ENCODE peak calls at places on chromosome 15, in six cellular contexts. One of them, this sample, is unnamed. For H3K27me3, the result is how much of the 10 kb centered on the place peaks cover.

GRCh38 chr15:45645026-45645980 is 10.5 kb downstream of the SQOR start:
- DNase-seq in SK-N-SH: no peak
- DNase-seq in GM23338: no peak
- DNase-seq in HepG2: no peak
- DNase-seq in GM12878: no peak
- DNase-seq in HL-60: peak
- DNase-seq in this sample: no peak

GRCh38 chr15:20644026-20644425 is 102.4 kb upstream of the GOLGA6L6 start:
- DNase-seq in GM23338: no peak
- DNase-seq in GM12878: no peak
- DNase-seq in HepG2: no peak
- DNase-seq in HL-60: no peak
- DNase-seq in SK-N-SH: no peak
- DNase-seq in this sample: no peak

GRCh38 chr15:72368895-72369294 is 6.9 kb downstream of the HEXA start:
- DNase-seq in HepG2: no peak
- DNase-seq in SK-N-SH: no peak
- DNase-seq in GM12878: no peak
- DNase-seq in GM23338: no peak
- DNase-seq in HL-60: peak
- DNase-seq in this sample: no peak

GRCh38 chr15:84400017-84400740 is 164.6 kb downstream of the GOLGA6L4 start:
- DNase-seq in SK-N-SH: no peak
- DNase-seq in HL-60: no peak
- DNase-seq in GM12878: no peak
- DNase-seq in GM23338: no peak
- DNase-seq in HepG2: no peak
- DNase-seq in this sample: no peak

GRCh38 chr15:81419304-81419943 is 45.4 kb upstream of the TMC3 start:
- DNase-seq in SK-N-SH: no peak
- DNase-seq in HepG2: no peak
- DNase-seq in HL-60: no peak
- DNase-seq in GM12878: no peak
- DNase-seq in GM23338: peak
- DNase-seq in this sample: no peak

GRCh38 chr15:94743668-94744067 is 512.3 kb downstream of the MCTP2 start:
- DNase-seq in HepG2: no peak
- DNase-seq in HL-60: no peak
- DNase-seq in SK-N-SH: no peak
- DNase-seq in GM23338: no peak
- DNase-seq in GM12878: no peak
- DNase-seq in this sample: no peak

GRCh38 chr15:45773149-45773548 is 138.3 kb downstream of the SQOR start:
- DNase-seq in GM12878: no peak
- DNase-seq in HL-60: no peak
- DNase-seq in SK-N-SH: no peak
- DNase-seq in HepG2: no peak
- DNase-seq in GM23338: no peak
- DNase-seq in this sample: no peak

GRCh38 chr15:99090011-99090699 is 14.7 kb upstream of the SYNM start:
- DNase-seq in HL-60: no peak
- DNase-seq in HepG2: no peak
- DNase-seq in GM23338: no peak
- DNase-seq in GM12878: peak
- DNase-seq in SK-N-SH: no peak
- DNase-seq in this sample: no peak

GRCh38 chr15:80183886-80184285 is 31.1 kb downstream of the FAH start:
- DNase-seq in GM12878: no peak
- DNase-seq in HepG2: no peak
- DNase-seq in GM23338: peak
- DNase-seq in SK-N-SH: peak
- DNase-seq in HL-60: no peak
- DNase-seq in this sample: no peak

GRCh38 chr15:78012643-78013077 is 64.9 kb downstream of the TBC1D2B start:
- DNase-seq in HepG2: peak
- DNase-seq in GM23338: no peak
- DNase-seq in HL-60: no peak
- DNase-seq in GM12878: no peak
- DNase-seq in SK-N-SH: no peak
- DNase-seq in this sample: no peak

GRCh38 chr15:88909956-88910831 is 3.0 kb downstream of the MFGE8 start:
- DNase-seq in HL-60: no peak
- DNase-seq in GM23338: no peak
- DNase-seq in SK-N-SH: no peak
- DNase-seq in GM12878: no peak
- DNase-seq in HepG2: no peak
- DNase-seq in this sample: no peak

GRCh38 chr15:22945071-22945470 is 35.1 kb downstream of the CYFIP1 start:
- DNase-seq in SK-N-SH: no peak
- DNase-seq in HepG2: no peak
- DNase-seq in HL-60: no peak
- DNase-seq in GM23338: no peak
- DNase-seq in GM12878: no peak
- DNase-seq in this sample: no peak

GRCh38 chr15:56933420-56934210 is 15.2 kb downstream of the TCF12 start:
- DNase-seq in HepG2: no peak
- DNase-seq in GM12878: no peak
- DNase-seq in SK-N-SH: no peak
- DNase-seq in GM23338: no peak
- DNase-seq in HL-60: no peak
- DNase-seq in this sample: no peak

GRCh38 chr15:69792823-69793222 is 304.9 kb downstream of the TLE3 start:
- DNase-seq in HepG2: no peak
- DNase-seq in SK-N-SH: no peak
- DNase-seq in GM12878: no peak
- DNase-seq in HL-60: no peak
- DNase-seq in GM23338: no peak
- DNase-seq in this sample: no peak

GRCh38 chr15:66940368-66940767 is 125.0 kb upstream of the SMAD3 start:
- DNase-seq in GM23338: no peak
- DNase-seq in HL-60: no peak
- DNase-seq in HepG2: no peak
- DNase-seq in SK-N-SH: no peak
- DNase-seq in GM12878: peak
- DNase-seq in this sample: no peak

GRCh38 chr15:95687056-95687455 is 643.4 kb upstream of the NR2F2 start:
- DNase-seq in SK-N-SH: no peak
- DNase-seq in HL-60: no peak
- DNase-seq in HepG2: no peak
- DNase-seq in GM12878: no peak
- DNase-seq in GM23338: no peak
- DNase-seq in this sample: no peak

GRCh38 chr15:80832676-80833075 is 53.5 kb downstream of the CEMIP start:
- DNase-seq in SK-N-SH: peak
- DNase-seq in GM23338: no peak
- DNase-seq in HepG2: no peak
- DNase-seq in HL-60: no peak
- DNase-seq in GM12878: no peak
- DNase-seq in this sample: no peak

GRCh38 chr15:74889390-74889881 is 406 bp upstream of the MPI start:
- DNase-seq in SK-N-SH: peak
- DNase-seq in GM23338: peak
- DNase-seq in HL-60: no peak
- DNase-seq in GM12878: no peak
- DNase-seq in HepG2: no peak
- DNase-seq in this sample: no peak

GRCh38 chr15:81339851-81340250 is 15.9 kb upstream of the STARD5 start:
- DNase-seq in SK-N-SH: no peak
- DNase-seq in GM12878: no peak
- DNase-seq in GM23338: no peak
- DNase-seq in HepG2: no peak
- DNase-seq in HL-60: no peak
- DNase-seq in this sample: no peak

GRCh38 chr15:56468271-56468912 is 3.5 kb upstream of the MNS1 start:
- DNase-seq in SK-N-SH: no peak
- DNase-seq in HL-60: no peak
- DNase-seq in HepG2: no peak
- DNase-seq in GM23338: no peak
- DNase-seq in GM12878: peak
- DNase-seq in this sample: no peak

GRCh38 chr15:52481915-52482314 is 46.8 kb downstream of the MYO5A start:
- DNase-seq in SK-N-SH: no peak
- DNase-seq in GM12878: peak
- DNase-seq in GM23338: no peak
- DNase-seq in HepG2: no peak
- DNase-seq in HL-60: peak
- DNase-seq in this sample: no peak

GRCh38 chr15:34987182-34987488 is 952 bp downstream of the ZNF770 start:
- DNase-seq in HL-60: no peak
- DNase-seq in GM12878: no peak
- DNase-seq in SK-N-SH: peak
- DNase-seq in GM23338: no peak
- DNase-seq in HepG2: no peak
- DNase-seq in this sample: no peak

GRCh38 chr15:31605467-31605931 is 278.9 kb downstream of the KLF13 start:
- DNase-seq in GM12878: no peak
- DNase-seq in HL-60: no peak
- DNase-seq in GM23338: peak
- DNase-seq in SK-N-SH: peak
- DNase-seq in HepG2: no peak
- DNase-seq in this sample: no peak

GRCh38 chr15:70269331-70269911 is 171.7 kb upstream of the TLE3 start:
- DNase-seq in HepG2: no peak
- DNase-seq in HL-60: no peak
- DNase-seq in GM23338: no peak
- DNase-seq in GM12878: no peak
- DNase-seq in SK-N-SH: no peak
- DNase-seq in this sample: no peak

GRCh38 chr15:40754883-40755815 is at the start of gene RMDN3:
- DNase-seq in HepG2: peak
- DNase-seq in GM12878: peak
- DNase-seq in HL-60: peak
- DNase-seq in SK-N-SH: peak
- DNase-seq in GM23338: peak
- DNase-seq in this sample: no peak

GRCh38 chr15:96038650-96039049 is 291.9 kb upstream of the NR2F2 start:
- DNase-seq in HL-60: no peak
- DNase-seq in SK-N-SH: no peak
- DNase-seq in HepG2: no peak
- DNase-seq in GM12878: peak
- DNase-seq in GM23338: no peak
- DNase-seq in this sample: no peak

GRCh38 chr15:101013769-101014223 is 94.6 kb downstream of the LRRK1 start:
- DNase-seq in SK-N-SH: no peak
- DNase-seq in GM23338: no peak
- DNase-seq in HL-60: no peak
- DNase-seq in GM12878: no peak
- DNase-seq in HepG2: no peak
- DNase-seq in this sample: no peak

GRCh38 chr15:38651328-38652038 is 86.9 kb upstream of the RASGRP1 start:
- DNase-seq in GM23338: peak
- DNase-seq in HL-60: no peak
- DNase-seq in GM12878: no peak
- DNase-seq in SK-N-SH: no peak
- DNase-seq in HepG2: no peak
- DNase-seq in this sample: no peak

GRCh38 chr15:55289011-55289572 is 521 bp downstream of the RAB27A start:
- DNase-seq in HepG2: peak
- DNase-seq in GM12878: no peak
- DNase-seq in SK-N-SH: no peak
- DNase-seq in HL-60: no peak
- DNase-seq in GM23338: peak
- DNase-seq in this sample: no peak

GRCh38 chr15:33561967-33562366 is 251.2 kb downstream of the RYR3 start:
- DNase-seq in SK-N-SH: no peak
- DNase-seq in HepG2: no peak
- DNase-seq in HL-60: no peak
- DNase-seq in GM12878: no peak
- DNase-seq in GM23338: no peak
- DNase-seq in this sample: no peak

GRCh38 chr15:33567652-33568051 is 256.9 kb downstream of the RYR3 start:
- DNase-seq in HepG2: no peak
- DNase-seq in SK-N-SH: no peak
- DNase-seq in HL-60: no peak
- DNase-seq in GM23338: no peak
- DNase-seq in GM12878: no peak
- DNase-seq in this sample: no peak

GRCh38 chr15:33569036-33569435 is 258.3 kb downstream of the RYR3 start:
- DNase-seq in GM23338: no peak
- DNase-seq in HL-60: no peak
- DNase-seq in GM12878: no peak
- DNase-seq in SK-N-SH: no peak
- DNase-seq in HepG2: no peak
- DNase-seq in this sample: no peak

GRCh38 chr15:33561407-33561806 is 250.6 kb downstream of the RYR3 start:
- DNase-seq in SK-N-SH: no peak
- DNase-seq in GM23338: peak
- DNase-seq in HL-60: no peak
- DNase-seq in HepG2: no peak
- DNase-seq in GM12878: no peak
- DNase-seq in this sample: no peak

GRCh38 chr15:33565099-33565498 is 254.3 kb downstream of the RYR3 start:
- DNase-seq in HepG2: no peak
- DNase-seq in HL-60: no peak
- DNase-seq in GM23338: no peak
- DNase-seq in GM12878: no peak
- DNase-seq in SK-N-SH: no peak
- DNase-seq in this sample: no peak
- TF ChIP-seq REST in HepG2: no peak
- TF ChIP-seq REST in HL-60: no peak
- TF ChIP-seq REST in GM23338: no peak
- TF ChIP-seq REST in GM12878: no peak
- TF ChIP-seq REST in SK-N-SH: no peak
- TF ChIP-seq REST in this sample: no peak

DNA sequence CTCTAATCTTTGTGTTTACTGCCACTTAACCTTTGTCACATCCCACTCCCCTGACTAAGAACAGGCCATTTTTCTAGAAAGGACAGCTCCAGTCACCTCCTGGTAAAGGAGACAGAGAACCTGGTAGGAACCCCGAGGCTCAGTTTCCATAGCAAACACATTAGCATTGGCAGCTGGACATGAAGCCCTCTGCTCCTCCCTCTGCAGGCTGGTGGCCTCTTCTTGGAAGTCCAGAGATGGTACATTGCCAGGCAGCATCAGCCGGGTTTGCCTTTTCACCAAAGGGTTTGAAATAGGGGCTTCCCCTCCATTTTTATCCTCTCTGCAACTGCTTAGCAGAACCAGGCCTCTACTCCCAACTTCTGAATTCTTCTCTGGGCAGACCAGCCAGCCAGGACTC is 213.4 kb upstream of the SEMA6D start:
- DNase-seq in HL-60: no peak
- DNase-seq in SK-N-SH: no peak
- DNase-seq in GM23338: no peak
- DNase-seq in GM12878: no peak
- DNase-seq in HepG2: no peak
- DNase-seq in this sample: no peak
- H3K4me3 ChIP-seq in HL-60: no peak
- H3K4me3 ChIP-seq in SK-N-SH: no peak
- H3K4me3 ChIP-seq in GM23338: no peak
- H3K4me3 ChIP-seq in GM12878: no peak
- H3K4me3 ChIP-seq in HepG2: no peak
- H3K4me3 ChIP-seq in this sample: no peak

GRCh38 chr15:68578175-68578959 is 426 bp upstream of the CORO2B start:
- DNase-seq in HepG2: no peak
- DNase-seq in SK-N-SH: peak
- DNase-seq in GM23338: peak
- DNase-seq in GM12878: no peak
- DNase-seq in HL-60: no peak
- DNase-seq in this sample: no peak
- H3K27me3 ChIP-seq in HepG2: under half
- H3K27me3 ChIP-seq in SK-N-SH: under half
- H3K27me3 ChIP-seq in GM23338: half or more
- H3K27me3 ChIP-seq in GM12878: under half
- H3K27me3 ChIP-seq in HL-60: under half
- H3K27me3 ChIP-seq in this sample: under half

GRCh38 chr15:63881431-63881830 is 47.7 kb upstream of the HERC1 start:
- DNase-seq in GM12878: peak
- DNase-seq in SK-N-SH: no peak
- DNase-seq in GM23338: no peak
- DNase-seq in HepG2: no peak
- DNase-seq in HL-60: no peak
- DNase-seq in this sample: no peak
- TF ChIP-seq REST in GM12878: no peak
- TF ChIP-seq REST in SK-N-SH: no peak
- TF ChIP-seq REST in GM23338: no peak
- TF ChIP-seq REST in HepG2: no peak
- TF ChIP-seq REST in HL-60: no peak
- TF ChIP-seq REST in this sample: no peak